ENCODE peak calls at places on chromosomes 1 and 21, in five cellular contexts. S is NCI-H2107, W is amygdala, H is NCI-H1694, T is choroid plexus epithelial cell. X is an unnamed sample.
A peak's percentile ranks its signal among the peaks of the same experiment; 100 is the strongest.

GRCh38 chr1:19000065-19000464 is 43.6 kb upstream of the IFFO2 start:
- DNase-seq in W (no peak), H (no peak), T (peak; percentile 31), S (no peak), X (no peak)

GRCh38 chr1:89757532-89757931 is 63.3 kb upstream of the LRRC8D start:
- DNase-seq in S (no peak), T (peak; percentile 49), H (no peak), W (no peak), X (no peak)

GRCh38 chr21:40717008-40717407 is 129.9 kb downstream of the DSCAM start:
- DNase-seq in T (no peak), H (no peak), W (no peak), S (peak; percentile 86), X (no peak)

GRCh38 chr1:82517586-82517985 is 716.9 kb downstream of the ADGRL2 start:
- DNase-seq in S (no peak), W (no peak), T (peak; percentile 54), H (no peak), X (peak; percentile 19)

GRCh38 chr21:34762761-34763160 is 94.0 kb downstream of the CLIC6 start:
- DNase-seq in T (peak; percentile 62), W (no peak), H (no peak), S (no peak), X (no peak)

GRCh38 chr1:119805247-119805646 is 6.0 kb downstream of the REG4 start:
- DNase-seq in H (no peak), W (no peak), T (no peak), S (no peak), X (no peak)

GRCh38 chr1:52553372-52554266 is 727 bp upstream of the TUT4 start:
- DNase-seq in W (peak; percentile 88), H (peak; percentile 88), T (peak; percentile 87), S (peak; percentile 62), X (peak; percentile 92)

GRCh38 chr21:41651396-41651795 is 115.5 kb downstream of the RIPK4 start:
- DNase-seq in S (no peak), H (no peak), W (no peak), T (no peak), X (no peak)

GRCh38 chr1:208466054-208466590 is 221.9 kb upstream of the PLXNA2 start:
- DNase-seq in H (no peak), W (no peak), S (no peak), T (no peak), X (no peak)

GRCh38 chr1:218257371-218257770 is 27.7 kb upstream of the RRP15 start:
- DNase-seq in H (no peak), S (no peak), T (no peak), W (no peak), X (no peak)

GRCh38 chr1:40039245-40039756 is 1.2 kb upstream of the CAP1 start:
- DNase-seq in H (peak; percentile 9), T (peak; percentile 68), W (no peak), S (peak; percentile 99), X (no peak)

GRCh38 chr1:3852091-3852490 is 4.9 kb downstream of the CEP104 start:
- DNase-seq in S (no peak), W (no peak), H (no peak), T (no peak), X (peak; percentile 26)

GRCh38 chr1:180310095-180310494 is 80.0 kb downstream of the LHX4 start:
- DNase-seq in S (no peak), H (no peak), T (peak; percentile 47), W (no peak), X (no peak)

GRCh38 chr1:21907737-21908136 is 29.4 kb downstream of the HSPG2 start:
- DNase-seq in H (no peak), S (no peak), W (no peak), T (no peak), X (no peak)

GRCh38 chr1:77977989-77978292 is 931 bp downstream of the FUBP1 start:
- DNase-seq in W (no peak), S (no peak), T (no peak), H (no peak), X (no peak)

GRCh38 chr21:15240846-15241245 is 176.0 kb upstream of the NRIP1 start:
- DNase-seq in H (no peak), W (no peak), S (no peak), T (peak; percentile 54), X (no peak)